ENCODE peak calls at places on chromosomes 11 and 22, in four cellular contexts. One of them, this sample, is unnamed.

GRCh38 chr11:7268727-7269126 is 17.0 kb downstream of the SYT9 start:
- DNase-seq in WTC11: no peak
- DNase-seq in lower lobe of right lung: no peak
- DNase-seq in activated B cell treated with CpG ODN at 0.5 μM for 24 hours: no peak
- DNase-seq in this sample: no peak

GRCh38 chr22:37891926-37892325 is 14.2 kb upstream of the MICALL1 start:
- DNase-seq in WTC11: no peak
- DNase-seq in lower lobe of right lung: no peak
- DNase-seq in activated B cell treated with CpG ODN at 0.5 μM for 24 hours: no peak
- DNase-seq in this sample: no peak

GRCh38 chr11:68778205-68778604 is 26.9 kb upstream of the TESMIN start:
- DNase-seq in activated B cell treated with CpG ODN at 0.5 μM for 24 hours: no peak
- DNase-seq in lower lobe of right lung: no peak
- DNase-seq in WTC11: no peak
- DNase-seq in this sample: no peak

GRCh38 chr22:33124471-33124870 is 66.3 kb upstream of the SYN3 start:
- DNase-seq in activated B cell treated with CpG ODN at 0.5 μM for 24 hours: no peak
- DNase-seq in WTC11: no peak
- DNase-seq in lower lobe of right lung: no peak
- DNase-seq in this sample: no peak

GRCh38 chr11:24239016-24239720 is 257.7 kb upstream of the LUZP2 start:
- DNase-seq in WTC11: no peak
- DNase-seq in lower lobe of right lung: no peak
- DNase-seq in activated B cell treated with CpG ODN at 0.5 μM for 24 hours: no peak
- DNase-seq in this sample: no peak

GRCh38 chr11:18005376-18006129 is 7.3 kb downstream of the SERGEF start:
- DNase-seq in activated B cell treated with CpG ODN at 0.5 μM for 24 hours: no peak
- DNase-seq in lower lobe of right lung: no peak
- DNase-seq in WTC11: no peak
- DNase-seq in this sample: no peak

GRCh38 chr11:27412192-27412691 is 49.2 kb upstream of the CCDC34 start:
- DNase-seq in activated B cell treated with CpG ODN at 0.5 μM for 24 hours: no peak
- DNase-seq in WTC11: no peak
- DNase-seq in lower lobe of right lung: no peak
- DNase-seq in this sample: no peak

GRCh38 chr11:47106839-47107520 is 69.7 kb downstream of the ARFGAP2 start:
- DNase-seq in lower lobe of right lung: no peak
- DNase-seq in activated B cell treated with CpG ODN at 0.5 μM for 24 hours: no peak
- DNase-seq in WTC11: no peak
- DNase-seq in this sample: no peak

GRCh38 chr22:25845985-25846745 is 104.2 kb downstream of the MYO18B start:
- DNase-seq in WTC11: no peak
- DNase-seq in lower lobe of right lung: no peak
- DNase-seq in activated B cell treated with CpG ODN at 0.5 μM for 24 hours: no peak
- DNase-seq in this sample: no peak

GRCh38 chr22:50129121-50129734 is 39.4 kb downstream of the MOV10L1 start:
- DNase-seq in WTC11: no peak
- DNase-seq in lower lobe of right lung: no peak
- DNase-seq in activated B cell treated with CpG ODN at 0.5 μM for 24 hours: no peak
- DNase-seq in this sample: no peak

GRCh38 chr11:100831929-100832480 is 144.9 kb downstream of the ARHGAP42 start:
- DNase-seq in WTC11: no peak
- DNase-seq in activated B cell treated with CpG ODN at 0.5 μM for 24 hours: no peak
- DNase-seq in lower lobe of right lung: no peak
- DNase-seq in this sample: no peak

GRCh38 chr11:65573391-65574146 is 1.2 kb downstream of the FAM89B start:
- DNase-seq in WTC11: no peak
- DNase-seq in activated B cell treated with CpG ODN at 0.5 μM for 24 hours: no peak
- DNase-seq in lower lobe of right lung: no peak
- DNase-seq in this sample: no peak

GRCh38 chr11:110762596-110762995 is 50.4 kb upstream of the ARHGAP20 start:
- DNase-seq in WTC11: no peak
- DNase-seq in lower lobe of right lung: no peak
- DNase-seq in activated B cell treated with CpG ODN at 0.5 μM for 24 hours: no peak
- DNase-seq in this sample: no peak

GRCh38 chr11:47915407-47916137 is 64.8 kb upstream of the PTPRJ start:
- DNase-seq in lower lobe of right lung: no peak
- DNase-seq in activated B cell treated with CpG ODN at 0.5 μM for 24 hours: no peak
- DNase-seq in WTC11: no peak
- DNase-seq in this sample: no peak

GRCh38 chr11:65563606-65564005 is 5.4 kb upstream of the LTBP3 start:
- DNase-seq in WTC11: no peak
- DNase-seq in lower lobe of right lung: no peak
- DNase-seq in activated B cell treated with CpG ODN at 0.5 μM for 24 hours: no peak
- DNase-seq in this sample: no peak

GRCh38 chr22:46043816-46044717 is 67.1 kb upstream of the WNT7B start:
- DNase-seq in activated B cell treated with CpG ODN at 0.5 μM for 24 hours: no peak
- DNase-seq in WTC11: peak
- DNase-seq in lower lobe of right lung: peak
- DNase-seq in this sample: no peak

GRCh38 chr11:403021-403760 is 9.2 kb downstream of the PKP3 start:
- DNase-seq in activated B cell treated with CpG ODN at 0.5 μM for 24 hours: no peak
- DNase-seq in WTC11: peak
- DNase-seq in lower lobe of right lung: peak
- DNase-seq in this sample: no peak

GRCh38 chr11:123100378-123101085 is 38.6 kb upstream of the HSPA8 start:
- DNase-seq in WTC11: no peak
- DNase-seq in lower lobe of right lung: no peak
- DNase-seq in activated B cell treated with CpG ODN at 0.5 μM for 24 hours: no peak
- DNase-seq in this sample: no peak

DNA sequence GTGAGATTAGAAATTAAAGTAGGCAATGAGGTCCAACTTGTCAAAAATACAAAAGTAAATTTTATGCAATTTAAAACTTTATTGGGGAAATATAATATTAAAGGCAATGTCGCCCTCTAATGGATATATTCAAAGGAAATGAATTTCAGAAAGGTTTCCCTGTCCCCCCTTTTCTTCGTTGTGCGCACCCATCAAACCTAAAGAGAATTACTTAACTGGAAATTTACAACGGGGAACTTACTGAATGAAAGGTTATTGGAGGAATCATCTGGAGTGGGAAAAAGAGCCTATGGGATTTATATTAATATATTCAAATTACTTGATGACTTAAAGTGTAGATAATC is 1.7 kb upstream of the ABTB2 start:
- DNase-seq in WTC11: no peak
- DNase-seq in lower lobe of right lung: no peak
- DNase-seq in activated B cell treated with CpG ODN at 0.5 μM for 24 hours: no peak
- DNase-seq in this sample: no peak
- TF ChIP-seq CTCF in WTC11: peak
- TF ChIP-seq CTCF in lower lobe of right lung: peak
- TF ChIP-seq CTCF in activated B cell treated with CpG ODN at 0.5 μM for 24 hours: no peak
- TF ChIP-seq CTCF in this sample: peak

GRCh38 chr22:22380098-22381030 is 128.2 kb downstream of the ZNF280B start:
- DNase-seq in WTC11: peak
- DNase-seq in activated B cell treated with CpG ODN at 0.5 μM for 24 hours: peak
- DNase-seq in lower lobe of right lung: no peak
- DNase-seq in this sample: no peak
- TF ChIP-seq CTCF in WTC11: peak
- TF ChIP-seq CTCF in activated B cell treated with CpG ODN at 0.5 μM for 24 hours: no peak
- TF ChIP-seq CTCF in lower lobe of right lung: no peak
- TF ChIP-seq CTCF in this sample: peak

GRCh38 chr11:114893329-114893728 is 215.0 kb downstream of the NXPE2 start:
- DNase-seq in activated B cell treated with CpG ODN at 0.5 μM for 24 hours: no peak
- DNase-seq in lower lobe of right lung: no peak
- DNase-seq in WTC11: no peak
- DNase-seq in this sample: no peak

GRCh38 chr11:114891911-114892310 is 213.6 kb downstream of the NXPE2 start:
- DNase-seq in activated B cell treated with CpG ODN at 0.5 μM for 24 hours: no peak
- DNase-seq in lower lobe of right lung: no peak
- DNase-seq in WTC11: no peak
- DNase-seq in this sample: no peak

GRCh38 chr11:114890076-114890475 is 211.7 kb downstream of the NXPE2 start:
- DNase-seq in activated B cell treated with CpG ODN at 0.5 μM for 24 hours: no peak
- DNase-seq in lower lobe of right lung: no peak
- DNase-seq in WTC11: no peak
- DNase-seq in this sample: no peak

GRCh38 chr11:114889464-114890065 is 211.2 kb downstream of the NXPE2 start:
- DNase-seq in lower lobe of right lung: no peak
- DNase-seq in WTC11: no peak
- DNase-seq in activated B cell treated with CpG ODN at 0.5 μM for 24 hours: no peak
- DNase-seq in this sample: no peak

GRCh38 chr11:114892381-114893197 is 214.3 kb downstream of the NXPE2 start:
- DNase-seq in activated B cell treated with CpG ODN at 0.5 μM for 24 hours: no peak
- DNase-seq in lower lobe of right lung: no peak
- DNase-seq in WTC11: peak
- DNase-seq in this sample: no peak
- TF ChIP-seq CTCF in activated B cell treated with CpG ODN at 0.5 μM for 24 hours: no peak
- TF ChIP-seq CTCF in lower lobe of right lung: peak
- TF ChIP-seq CTCF in WTC11: peak
- TF ChIP-seq CTCF in this sample: peak

GRCh38 chr11:59615637-59616395 is at the start of gene OSBP:
- DNase-seq in WTC11: peak
- DNase-seq in activated B cell treated with CpG ODN at 0.5 μM for 24 hours: peak
- DNase-seq in lower lobe of right lung: peak
- DNase-seq in this sample: peak
- TF ChIP-seq CTCF in WTC11: no peak
- TF ChIP-seq CTCF in activated B cell treated with CpG ODN at 0.5 μM for 24 hours: no peak
- TF ChIP-seq CTCF in lower lobe of right lung: peak
- TF ChIP-seq CTCF in this sample: no peak

DNA sequence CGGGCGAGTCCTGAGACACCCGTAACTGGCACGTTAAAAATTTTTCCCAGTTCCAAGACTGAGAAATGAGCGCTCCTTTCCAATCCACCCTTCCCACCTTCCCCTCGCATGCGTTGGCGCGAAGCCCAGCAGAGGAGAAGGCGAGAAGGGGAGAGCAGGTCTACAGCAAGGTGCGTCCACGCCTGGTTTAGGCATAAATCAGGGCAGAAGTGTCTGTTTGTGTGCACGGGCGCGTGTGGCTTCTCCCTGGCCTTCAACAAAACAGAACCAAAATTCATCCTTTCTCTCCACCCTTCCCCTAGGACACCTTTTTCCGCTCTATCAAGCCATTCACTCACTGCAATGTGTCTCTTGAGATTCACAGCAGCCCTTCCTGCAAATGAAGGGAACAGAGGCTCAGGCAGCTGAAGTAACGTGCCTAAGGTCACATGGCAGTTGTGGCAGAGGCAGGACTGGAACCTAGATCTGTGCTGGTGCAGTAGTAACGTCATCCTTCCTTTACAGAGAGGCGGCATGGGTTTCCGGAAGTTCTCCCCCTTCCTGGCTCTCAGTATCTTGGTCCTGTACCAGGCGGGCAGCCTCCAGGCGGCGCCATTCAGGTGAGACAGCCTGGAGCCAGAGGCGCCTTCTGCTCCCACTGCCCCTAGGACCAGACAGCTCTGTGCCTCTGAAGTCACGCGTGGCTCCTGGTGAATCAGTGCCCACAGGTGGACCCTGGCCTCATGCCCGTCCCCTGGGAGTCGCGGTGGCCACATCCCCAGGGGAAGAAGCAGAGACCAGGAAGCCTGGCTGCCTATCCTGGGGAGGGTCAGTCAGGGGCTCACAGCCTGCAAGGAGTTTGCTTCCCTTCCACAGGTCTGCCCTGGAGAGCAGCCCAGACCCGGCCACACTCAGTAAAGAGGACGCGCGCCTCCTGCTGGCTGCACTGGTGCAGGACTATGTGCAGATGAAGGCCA is 1.1 kb downstream of the CALCB start:
- DNase-seq in activated B cell treated with CpG ODN at 0.5 μM for 24 hours: peak
- DNase-seq in WTC11: peak
- DNase-seq in lower lobe of right lung: peak
- DNase-seq in this sample: peak
- TF ChIP-seq CTCF in activated B cell treated with CpG ODN at 0.5 μM for 24 hours: peak
- TF ChIP-seq CTCF in WTC11: peak
- TF ChIP-seq CTCF in lower lobe of right lung: peak
- TF ChIP-seq CTCF in this sample: peak

DNA sequence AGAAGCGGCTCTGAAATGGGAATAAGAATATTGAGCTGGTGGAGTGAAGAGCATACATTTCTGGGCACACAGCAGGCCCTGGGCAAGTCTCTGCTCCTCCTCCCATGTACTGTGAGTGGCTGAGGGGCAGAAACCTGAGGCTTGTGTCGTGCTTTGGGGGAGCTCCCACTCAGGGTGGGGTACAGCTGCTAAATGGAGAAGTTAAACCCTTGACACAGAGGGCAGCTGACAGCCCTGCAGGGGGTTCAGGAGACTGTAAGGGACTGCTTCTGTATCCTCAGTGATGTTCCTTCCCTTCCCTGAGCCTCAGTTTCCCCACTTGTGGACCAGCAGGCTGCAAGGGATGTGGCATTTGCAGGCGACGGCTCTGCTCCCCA is 15.6 kb downstream of the SYNGR1 start:
- DNase-seq in WTC11: no peak
- DNase-seq in activated B cell treated with CpG ODN at 0.5 μM for 24 hours: no peak
- DNase-seq in lower lobe of right lung: no peak
- DNase-seq in this sample: no peak
- TF ChIP-seq CTCF in WTC11: no peak
- TF ChIP-seq CTCF in activated B cell treated with CpG ODN at 0.5 μM for 24 hours: no peak
- TF ChIP-seq CTCF in lower lobe of right lung: no peak
- TF ChIP-seq CTCF in this sample: no peak

DNA sequence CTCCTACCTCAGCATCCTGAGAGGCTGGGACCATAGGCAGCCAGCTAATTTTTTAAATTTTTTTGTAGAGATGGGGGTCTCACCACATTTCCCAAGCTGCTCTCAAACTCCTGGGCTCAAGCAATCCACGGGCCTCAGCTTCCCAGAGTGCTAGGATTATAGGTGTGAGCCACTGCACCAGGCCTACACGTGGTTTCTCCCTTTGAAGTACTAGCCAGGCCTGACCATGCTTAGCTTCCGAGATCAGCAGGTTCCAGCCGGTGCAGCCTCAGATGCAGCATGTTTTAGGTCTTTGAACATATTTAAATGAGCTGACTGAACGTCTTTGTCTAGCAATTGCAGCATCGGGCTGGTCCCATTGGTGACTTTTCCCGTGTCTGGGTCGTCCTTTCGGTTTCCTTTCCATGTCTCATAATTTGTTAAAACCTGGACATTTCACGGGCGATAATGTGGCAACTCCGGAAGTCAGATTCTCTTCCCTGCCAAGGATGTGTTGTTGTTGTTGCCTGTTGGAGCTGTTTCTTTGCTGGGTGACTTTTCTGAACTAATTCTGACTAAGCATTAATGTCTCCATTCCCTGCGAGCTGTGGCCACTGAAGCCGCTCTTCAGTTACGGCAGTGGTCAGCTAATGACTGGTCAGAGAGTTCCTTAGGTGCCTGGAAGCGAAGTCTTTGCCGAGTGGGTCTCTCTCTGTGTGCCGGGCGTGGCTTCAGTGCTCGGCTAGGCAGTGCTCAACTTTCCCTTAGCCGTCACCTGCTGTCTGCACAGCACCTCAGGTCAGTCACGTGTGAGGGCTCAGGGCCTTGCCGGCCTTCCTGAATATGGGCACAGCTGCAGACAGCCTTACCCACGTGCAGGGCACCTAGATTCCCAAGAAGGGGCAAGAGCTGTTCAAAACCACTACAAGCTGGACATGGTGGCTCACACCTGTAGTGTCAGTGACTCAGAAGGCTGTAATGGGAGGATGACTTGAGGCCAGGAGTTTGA is 3.7 kb upstream of the CYP2D6 start:
- DNase-seq in lower lobe of right lung: no peak
- DNase-seq in WTC11: no peak
- DNase-seq in activated B cell treated with CpG ODN at 0.5 μM for 24 hours: no peak
- DNase-seq in this sample: no peak
- TF ChIP-seq CTCF in lower lobe of right lung: no peak
- TF ChIP-seq CTCF in WTC11: no peak
- TF ChIP-seq CTCF in activated B cell treated with CpG ODN at 0.5 μM for 24 hours: no peak
- TF ChIP-seq CTCF in this sample: no peak

This sample was measured in progenitor cell of endocrine pancreas.